ENCODE peak calls at places on chromosomes 12 and 14, in nine cellular contexts. V is foreskin fibroblast; U is CD8-positive, alpha-beta T cell; F is osteocyte; I is sigmoid colon; O is brain microvascular endothelial cell; G is PC-3; D is endothelial cell; Q is K562. N is an unnamed sample.

GRCh38 chr14:68910540-68910939 is 68.6 kb downstream of the ACTN1 start:
- DNase-seq in U (no peak), F (no peak), Q (no peak), G (no peak), V (no peak), D (no peak), O (peak; percentile 53), I (no peak), N (no peak)

GRCh38 chr14:75299064-75299463 is 20.4 kb downstream of the FOS start:
- DNase-seq in V (peak; percentile 51), I (peak; percentile 88), F (no peak), U (no peak), D (no peak), O (no peak), Q (no peak), G (no peak), N (no peak)

GRCh38 chr12:109475993-109476806 is 900 bp downstream of the KCTD10 start:
- DNase-seq in Q (no peak), G (no peak), D (no peak), U (no peak), V (no peak), O (no peak), I (no peak), F (no peak), N (no peak)

GRCh38 chr14:92599786-92600185 is 86.2 kb downstream of the RIN3 start:
- DNase-seq in Q (no peak), F (no peak), O (no peak), D (no peak), V (peak; percentile 35), G (peak; percentile 11), U (no peak), I (no peak), N (no peak)

GRCh38 chr14:61704554-61704953 is 9.2 kb downstream of the HIF1A start:
- DNase-seq in O (no peak), V (no peak), U (no peak), Q (no peak), F (no peak), G (no peak), D (no peak), I (no peak), N (no peak)

GRCh38 chr12:14937689-14938088 is 648 bp downstream of the ERP27 start:
- DNase-seq in O (no peak), U (no peak), F (no peak), V (no peak), I (no peak), D (no peak), G (peak; percentile 27), Q (no peak), N (no peak)

GRCh38 chr12:66235626-66236281 is 46.7 kb downstream of the IRAK3 start:
- DNase-seq in G (no peak), I (no peak), D (no peak), F (no peak), V (no peak), O (peak; percentile 11), Q (no peak), U (no peak), N (no peak)

GRCh38 chr12:14824012-14824634 is 10.1 kb upstream of the SMCO3 start:
- DNase-seq in F (no peak), D (no peak), Q (no peak), G (no peak), V (no peak), U (no peak), I (no peak), O (no peak), N (no peak)

GRCh38 chr12:110694330-110694891 is 5.5 kb upstream of the HVCN1 start:
- DNase-seq in G (no peak), O (no peak), F (no peak), Q (no peak), D (no peak), I (peak; percentile 70), U (no peak), V (no peak), N (no peak)

GRCh38 chr12:4270670-4271432 is 2.7 kb upstream of the CCND2 start:
- DNase-seq in D (peak; percentile 57), I (peak; percentile 83), O (no peak), U (no peak), Q (no peak), V (no peak), F (peak; percentile 81), G (no peak), N (no peak)

GRCh38 chr12:123916729-123917128 is 55.9 kb downstream of the CCDC92 start:
- DNase-seq in F (no peak), V (peak; percentile 26), U (no peak), Q (no peak), O (no peak), D (no peak), G (no peak), I (no peak), N (no peak)

GRCh38 chr14:68216072-68216471 is 396.5 kb downstream of the RAD51B start:
- DNase-seq in V (no peak), O (no peak), G (no peak), U (no peak), F (no peak), D (no peak), I (no peak), Q (no peak), N (no peak)

GRCh38 chr14:22982013-22982476 is 306 bp downstream of the AJUBA start:
- DNase-seq in O (no peak), I (no peak), U (no peak), F (peak; percentile 89), V (no peak), Q (no peak), G (no peak), D (peak; percentile 27), N (no peak)

GRCh38 chr14:23566782-23567185 is 807 bp downstream of the AP1G2 start:
- DNase-seq in V (no peak), U (no peak), D (no peak), I (no peak), F (no peak), Q (no peak), O (peak; percentile 16), G (peak; percentile 63), N (no peak)

GRCh38 chr12:108193922-108194321 is 64.8 kb downstream of the WSCD2 start:
- DNase-seq in D (peak; percentile 49), F (no peak), I (no peak), Q (peak; percentile 66), O (peak; percentile 5), U (no peak), G (peak; percentile 36), V (no peak), N (no peak)

GRCh38 chr12:124259168-124260066 is 35.5 kb upstream of the RFLNA start:
- DNase-seq in V (no peak), F (no peak), I (no peak), D (no peak), U (no peak), O (peak; percentile 15), G (no peak), Q (peak; percentile 62), N (no peak)

GRCh38 chr12:40684986-40685385 is 7.3 kb upstream of the CNTN1 start:
- DNase-seq in I (no peak), U (no peak), F (no peak), Q (no peak), G (no peak), V (no peak), D (no peak), O (no peak), N (no peak)

GRCh38 chr14:80491131-80491530 is 279.8 kb upstream of the DIO2 start:
- DNase-seq in U (no peak), F (no peak), D (no peak), Q (no peak), I (no peak), G (no peak), V (peak; percentile 64), O (peak; percentile 22), N (peak; percentile 67)

GRCh38 chr12:64627781-64628180 is 17.5 kb downstream of the RASSF3 start:
- DNase-seq in V (peak; percentile 62), O (no peak), I (no peak), F (no peak), D (no peak), Q (no peak), G (no peak), U (no peak), N (peak; percentile 59)

GRCh38 chr12:12365931-12366431 is 9.1 kb downstream of the BORCS5 start:
- DNase-seq in V (no peak), Q (no peak), I (no peak), O (no peak), G (no peak), U (no peak), F (no peak), D (no peak), N (no peak)

GRCh38 chr12:96091833-96092232 is 56.4 kb upstream of the LTA4H start:
- DNase-seq in Q (no peak), V (no peak), F (no peak), U (no peak), G (peak; percentile 40), O (no peak), I (no peak), D (no peak), N (no peak)
- TF ChIP-seq CTCF in Q (peak; percentile 39), V (no peak), F (no peak), U (no peak), G (peak; percentile 59), O (peak; percentile 50), I (no peak), D (no peak), N (no peak)

DNA sequence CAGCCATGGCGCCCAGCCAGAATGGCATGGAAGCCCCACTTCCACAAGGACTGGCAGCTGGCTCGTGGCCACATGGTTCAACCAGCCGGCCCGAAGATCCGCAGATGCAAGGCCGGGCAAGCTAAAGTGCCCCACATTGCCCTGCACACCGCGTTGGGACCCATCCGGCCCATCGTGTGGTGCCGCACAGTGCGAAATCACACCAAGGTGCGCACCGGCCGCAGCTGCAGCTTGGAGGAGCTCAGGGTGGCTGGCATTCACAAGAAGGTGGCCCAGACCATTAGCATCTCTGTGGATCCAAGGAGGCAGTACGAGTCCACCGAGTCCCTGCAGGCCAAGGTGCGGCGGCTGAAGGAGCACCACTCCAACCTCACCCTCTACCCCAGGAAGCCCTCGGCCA is 15.9 kb downstream of the CDC42BPB start:
- DNase-seq in O (no peak), F (no peak), Q (no peak), V (no peak), I (no peak), G (no peak), U (no peak), D (no peak), N (no peak)
- TF ChIP-seq CTCF in O (no peak), F (no peak), Q (no peak), V (no peak), I (no peak), G (no peak), U (no peak), D (no peak), N (no peak)

DNA sequence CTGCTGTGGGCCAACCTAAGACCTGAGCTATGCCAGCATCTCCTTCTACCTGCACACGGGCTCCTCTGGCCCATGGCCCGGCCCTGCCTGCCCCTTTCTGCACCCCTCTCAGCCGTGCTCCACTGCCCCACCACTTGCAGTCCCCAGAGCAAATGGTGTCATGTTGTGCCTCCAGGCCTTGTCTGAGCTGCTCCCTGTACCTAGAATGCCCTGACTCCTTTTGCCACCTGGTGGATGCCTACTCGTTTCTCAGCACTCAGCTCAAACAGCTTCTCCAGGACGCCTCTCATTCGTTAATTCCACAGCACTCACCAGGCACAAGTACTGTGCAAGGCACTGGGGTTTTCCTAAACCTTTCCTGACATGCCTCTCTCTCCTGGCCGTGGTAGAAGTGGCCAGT is 63.2 kb upstream of the PNMA1 start:
- DNase-seq in G (no peak), Q (no peak), F (no peak), D (no peak), O (no peak), I (peak; percentile 32), U (no peak), V (no peak), N (no peak)
- TF ChIP-seq CTCF in G (no peak), Q (peak; percentile 8), F (no peak), D (no peak), O (no peak), I (no peak), U (no peak), V (no peak), N (no peak)

GRCh38 chr12:47819544-47819901 is 180 bp downstream of the HDAC7 start:
- DNase-seq in D (no peak), F (no peak), V (no peak), G (no peak), O (no peak), U (no peak), Q (no peak), I (no peak), N (no peak)
- TF ChIP-seq CTCF in D (no peak), F (no peak), V (no peak), G (no peak), O (no peak), U (no peak), Q (no peak), I (no peak), N (no peak)